ENCODE peak calls at places on chromosomes 13 and 19, in six cellular contexts. O is GM04504; C is nucleus accumbens; P is HEK293T; H is A172; R is activated naive CD8-positive, alpha-beta T cell treated with anti-CD3 and anti-CD28 coated beads, Interleukin-2, amount 50 U/mL, for 24 hours. Y is an unnamed sample.

GRCh38 chr19:7450243-7451223 is 38.3 kb downstream of the PEX11G start:
- DNase-seq in O (no peak), C (no peak), P (no peak), H (peak; percentile 33), R (no peak), Y (no peak)

GRCh38 chr19:13574933-13575332 is 68.7 kb upstream of the CACNA1A start:
- DNase-seq in O (no peak), C (no peak), P (peak; percentile 62), H (peak; percentile 16), R (no peak), Y (no peak)

GRCh38 chr13:24742294-24742693 is 21.7 kb upstream of the RNF17 start:
- DNase-seq in O (no peak), C (no peak), P (no peak), H (no peak), R (no peak), Y (no peak)

GRCh38 chr13:52428295-52428694 is 22.1 kb downstream of the VPS36 start:
- DNase-seq in O (no peak), C (no peak), P (no peak), H (peak; percentile 71), R (no peak), Y (no peak)

GRCh38 chr19:49149652-49150105 is 5.5 kb downstream of the HRC start:
- DNase-seq in O (peak; percentile 61), C (peak; percentile 63), P (peak; percentile 68), H (peak; percentile 42), R (no peak), Y (peak; percentile 81)

GRCh38 chr13:51683537-51684050 is 99.3 kb downstream of the WDFY2 start:
- DNase-seq in O (no peak), C (no peak), P (no peak), H (no peak), R (no peak), Y (no peak)

GRCh38 chr19:6767081-6767356 is 216 bp downstream of the SH2D3A start:
- DNase-seq in O (no peak), C (no peak), P (no peak), H (no peak), R (no peak), Y (no peak)

GRCh38 chr19:2820112-2820702 is 539 bp downstream of the ZNF554 start:
- DNase-seq in O (no peak), C (no peak), P (no peak), H (no peak), R (peak; percentile 23), Y (no peak)

GRCh38 chr19:15644816-15645215 is 4.1 kb downstream of the CYP4F3 start:
- DNase-seq in O (no peak), C (no peak), P (no peak), H (no peak), R (no peak), Y (no peak)

GRCh38 chr19:34806976-34807860 is 34.2 kb upstream of the ZNF599 start:
- DNase-seq in O (no peak), C (no peak), P (no peak), H (no peak), R (no peak), Y (no peak)

Y was measured in C1 segment of cervical spinal cord.